ENCODE peak calls at places on chromosomes 6 and 20, in eight cellular contexts. M is uterus, I is fibroblast of mammary gland, L is ovary, F is heart left ventricle, V is astrocyte, X is astrocyte of the spinal cord, C is right atrium auricular region. N is an unnamed sample.

GRCh38 chr20:38079353-38079752 is 45.8 kb downstream of the RPRD1B start:
- DNase-seq in M (no peak), I (no peak), L (no peak), F (no peak), V (no peak), X (no peak), C (no peak), N (no peak)

GRCh38 chr6:133833905-133834304 is 55.0 kb upstream of the TCF21 start:
- DNase-seq in M (no peak), I (peak), L (peak), F (peak), V (no peak), X (no peak), C (no peak), N (no peak)

GRCh38 chr6:136526196-136526930 is 23.9 kb downstream of the MAP7 start:
- DNase-seq in M (peak), I (peak), L (peak), F (peak), V (peak), X (peak), C (peak), N (no peak)

GRCh38 chr6:8027965-8028651 is 36.1 kb downstream of the BLOC1S5 start:
- DNase-seq in M (no peak), I (peak), L (no peak), F (no peak), V (peak), X (no peak), C (no peak), N (no peak)

GRCh38 chr20:50198211-50198666 is 7.6 kb downstream of the CEBPB start:
- DNase-seq in M (no peak), I (no peak), L (peak), F (no peak), V (no peak), X (no peak), C (no peak), N (no peak)

GRCh38 chr6:134267917-134268361 is 50.0 kb downstream of the SGK1 start:
- DNase-seq in M (peak), I (no peak), L (no peak), F (peak), V (no peak), X (no peak), C (no peak), N (no peak)

GRCh38 chr20:10954137-10954840 is 280.5 kb upstream of the JAG1 start:
- DNase-seq in M (no peak), I (no peak), L (no peak), F (no peak), V (peak), X (peak), C (no peak), N (no peak)

GRCh38 chr6:145327497-145328055 is 407.7 kb downstream of the EPM2A start:
- DNase-seq in M (no peak), I (no peak), L (no peak), F (no peak), V (no peak), X (no peak), C (no peak), N (no peak)

GRCh38 chr6:165186041-165186440 is 123.4 kb downstream of the C6orf118 start:
- DNase-seq in M (no peak), I (peak), L (no peak), F (no peak), V (peak), X (no peak), C (no peak), N (no peak)

GRCh38 chr20:9204979-9205378 is 136.1 kb downstream of the PLCB4 start:
- DNase-seq in M (no peak), I (no peak), L (no peak), F (no peak), V (no peak), X (no peak), C (no peak), N (no peak)

GRCh38 chr6:166415306-166415705 is 32.6 kb upstream of the MPC1 start:
- DNase-seq in M (no peak), I (no peak), L (no peak), F (no peak), V (no peak), X (no peak), C (no peak), N (no peak)

GRCh38 chr6:163412345-163412744 is 2.2 kb upstream of the QKI start:
- DNase-seq in M (no peak), I (no peak), L (no peak), F (no peak), V (no peak), X (no peak), C (no peak), N (no peak)

GRCh38 chr6:1952726-1953360 is 292.6 kb downstream of the GMDS start:
- DNase-seq in M (no peak), I (peak), L (no peak), F (no peak), V (peak), X (peak), C (no peak), N (no peak)

GRCh38 chr20:19661717-19662637 is 96.1 kb upstream of the RIN2 start:
- DNase-seq in M (peak), I (peak), L (peak), F (peak), V (peak), X (peak), C (peak), N (peak)

GRCh38 chr6:70503813-70504465 is 62.8 kb upstream of the SDHAF4 start:
- DNase-seq in M (no peak), I (no peak), L (no peak), F (no peak), V (no peak), X (no peak), C (no peak), N (no peak)

GRCh38 chr20:61417221-61417941 is 165.3 kb downstream of the CDH4 start:
- DNase-seq in M (no peak), I (no peak), L (no peak), F (no peak), V (no peak), X (no peak), C (no peak), N (no peak)

GRCh38 chr20:47502801-47503239 is 1.1 kb downstream of the NCOA3 start:
- DNase-seq in M (no peak), I (peak), L (no peak), F (no peak), V (peak), X (peak), C (no peak), N (no peak)

GRCh38 chr6:167786859-167787675 is 39.6 kb upstream of the AFDN start:
- DNase-seq in M (no peak), I (no peak), L (no peak), F (no peak), V (no peak), X (no peak), C (peak), N (no peak)

GRCh38 chr6:53593001-53593488 is 48.1 kb upstream of the GCLC start:
- DNase-seq in M (no peak), I (peak), L (no peak), F (no peak), V (peak), X (peak), C (no peak), N (no peak)

GRCh38 chr6:46749731-46750130 is 3.0 kb downstream of the ANKRD66 start:
- DNase-seq in M (no peak), I (no peak), L (no peak), F (no peak), V (no peak), X (no peak), C (no peak), N (no peak)

GRCh38 chr6:27672113-27672799 is 199.4 kb upstream of the ZNF184 start:
- DNase-seq in M (no peak), I (peak), L (no peak), F (no peak), V (peak), X (peak), C (no peak), N (no peak)

GRCh38 chr6:33764036-33764435 is 17.3 kb upstream of the IP6K3 start:
- DNase-seq in M (no peak), I (no peak), L (no peak), F (no peak), V (no peak), X (no peak), C (no peak), N (no peak)

GRCh38 chr6:149216459-149216858 is 101.1 kb upstream of the TAB2 start:
- DNase-seq in M (no peak), I (no peak), L (no peak), F (no peak), V (no peak), X (no peak), C (no peak), N (no peak)

GRCh38 chr6:140230282-140230681 is 855.8 kb upstream of the CITED2 start:
- DNase-seq in M (no peak), I (no peak), L (no peak), F (no peak), V (no peak), X (no peak), C (no peak), N (no peak)

GRCh38 chr6:129105035-129105434 is 222.1 kb downstream of the LAMA2 start:
- DNase-seq in M (no peak), I (no peak), L (no peak), F (no peak), V (no peak), X (peak), C (no peak), N (no peak)

GRCh38 chr6:89555751-89556150 is 82.8 kb downstream of the LYRM2 start:
- DNase-seq in M (no peak), I (no peak), L (no peak), F (no peak), V (no peak), X (no peak), C (no peak), N (no peak)

GRCh38 chr6:156102129-156102528 is 646.5 kb upstream of the NOX3 start:
- DNase-seq in M (no peak), I (no peak), L (no peak), F (no peak), V (no peak), X (no peak), C (no peak), N (no peak)

GRCh38 chr6:148464319-148465010 is 121.8 kb downstream of the SASH1 start:
- DNase-seq in M (peak), I (peak), L (peak), F (peak), V (peak), X (peak), C (peak), N (peak)

GRCh38 chr20:62114894-62115293 is 7.4 kb upstream of the LSM14B start:
- DNase-seq in M (no peak), I (no peak), L (no peak), F (no peak), V (no peak), X (no peak), C (no peak), N (no peak)

GRCh38 chr6:34973547-34974248 is 84.6 kb downstream of the ANKS1A start:
- DNase-seq in M (no peak), I (no peak), L (no peak), F (no peak), V (no peak), X (no peak), C (no peak), N (no peak)

GRCh38 chr20:44601801-44602204 is 19.4 kb downstream of the PKIG start:
- DNase-seq in M (peak), I (peak), L (peak), F (peak), V (peak), X (peak), C (peak), N (no peak)

GRCh38 chr6:77609106-77609505 is 43.7 kb upstream of the MEI4 start:
- DNase-seq in M (no peak), I (no peak), L (no peak), F (no peak), V (no peak), X (no peak), C (no peak), N (no peak)

GRCh38 chr20:54106162-54106561 is 35.8 kb upstream of the BCAS1 start:
- DNase-seq in M (no peak), I (no peak), L (no peak), F (no peak), V (no peak), X (no peak), C (no peak), N (no peak)

GRCh38 chr20:40390654-40391053 is 298.4 kb downstream of the MAFB start:
- DNase-seq in M (no peak), I (no peak), L (no peak), F (no peak), V (no peak), X (no peak), C (no peak), N (no peak)

GRCh38 chr6:167552961-167553360 is 228.1 kb downstream of the TTLL2 start:
- DNase-seq in M (no peak), I (no peak), L (no peak), F (no peak), V (no peak), X (no peak), C (no peak), N (no peak)

GRCh38 chr20:48613926-48614325 is 213.9 kb downstream of the PREX1 start:
- DNase-seq in M (no peak), I (no peak), L (peak), F (no peak), V (no peak), X (no peak), C (no peak), N (no peak)

GRCh38 chr6:56547687-56548086 is 95.0 kb downstream of the DST start:
- DNase-seq in M (no peak), I (no peak), L (no peak), F (no peak), V (no peak), X (no peak), C (no peak), N (no peak)

GRCh38 chr6:70668499-70668812 is 773 bp downstream of the SMAP1 start:
- DNase-seq in M (no peak), I (no peak), L (no peak), F (no peak), V (no peak), X (no peak), C (no peak), N (no peak)

GRCh38 chr6:19413323-19413722 is 423.8 kb upstream of the ID4 start:
- DNase-seq in M (no peak), I (peak), L (no peak), F (no peak), V (peak), X (peak), C (no peak), N (no peak)

GRCh38 chr6:14903176-14904088 is 342.4 kb upstream of the JARID2 start:
- DNase-seq in M (no peak), I (no peak), L (no peak), F (no peak), V (no peak), X (no peak), C (no peak), N (no peak)

GRCh38 chr6:14906621-14907020 is 339.2 kb upstream of the JARID2 start:
- DNase-seq in M (no peak), I (no peak), L (no peak), F (no peak), V (no peak), X (no peak), C (no peak), N (no peak)

GRCh38 chr6:14910692-14911547 is 334.9 kb upstream of the JARID2 start:
- DNase-seq in M (no peak), I (peak), L (no peak), F (peak), V (no peak), X (no peak), C (no peak), N (peak)

GRCh38 chr6:14900919-14901318 is 344.9 kb upstream of the JARID2 start:
- DNase-seq in M (no peak), I (no peak), L (no peak), F (no peak), V (no peak), X (no peak), C (no peak), N (no peak)

GRCh38 chr6:14905201-14905600 is 340.7 kb upstream of the JARID2 start:
- DNase-seq in M (no peak), I (no peak), L (no peak), F (no peak), V (no peak), X (no peak), C (no peak), N (no peak)
- TF ChIP-seq CTCF in M (no peak), I (no peak), L (no peak), F (no peak), V (no peak), X (no peak), C (no peak), N (no peak)

GRCh38 chr6:105433723-105434122 is 30.8 kb upstream of the PREP start:
- DNase-seq in M (no peak), I (no peak), L (no peak), F (no peak), V (no peak), X (no peak), C (no peak), N (no peak)

GRCh38 chr6:105429676-105430075 is 26.8 kb upstream of the PREP start:
- DNase-seq in M (no peak), I (peak), L (no peak), F (no peak), V (peak), X (no peak), C (no peak), N (no peak)

GRCh38 chr6:105432797-105433196 is 29.9 kb upstream of the PREP start:
- DNase-seq in M (no peak), I (peak), L (no peak), F (no peak), V (peak), X (peak), C (no peak), N (no peak)

GRCh38 chr6:105430685-105431084 is 27.8 kb upstream of the PREP start:
- DNase-seq in M (no peak), I (peak), L (no peak), F (no peak), V (no peak), X (no peak), C (no peak), N (no peak)

GRCh38 chr6:105431226-105431625 is 28.3 kb upstream of the PREP start:
- DNase-seq in M (no peak), I (peak), L (no peak), F (no peak), V (no peak), X (peak), C (no peak), N (no peak)
- TF ChIP-seq CTCF in M (peak), I (peak), L (no peak), F (peak), V (peak), X (peak), C (peak), N (no peak)

GRCh38 chr6:142045380-142046270 is 87.1 kb upstream of the GJE1 start:
- DNase-seq in M (no peak), I (peak), L (no peak), F (no peak), V (no peak), X (peak), C (no peak), N (no peak)
- TF ChIP-seq CTCF in M (no peak), I (peak), L (no peak), F (no peak), V (peak), X (peak), C (no peak), N (no peak)

DNA sequence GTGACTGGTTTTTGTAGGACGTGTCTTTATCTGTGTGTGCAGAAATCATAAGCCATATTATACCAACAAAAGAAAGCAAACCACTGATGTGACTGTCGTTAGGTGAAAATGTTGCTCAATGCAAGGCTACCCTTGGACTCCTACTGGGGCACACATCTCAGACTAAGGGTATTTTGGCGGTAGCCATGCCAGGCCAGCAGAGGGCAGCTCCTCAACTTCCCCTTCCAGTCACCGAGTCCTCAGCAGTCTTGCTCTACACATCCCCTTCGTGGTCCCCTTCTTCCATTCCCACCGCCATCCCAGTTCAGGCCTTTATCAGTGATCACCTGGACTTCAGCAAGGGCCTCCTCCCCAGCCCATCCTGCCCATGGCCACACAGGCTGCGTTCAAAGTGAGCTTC is 113.7 kb upstream of the GGTLC1 start:
- DNase-seq in M (no peak), I (peak), L (no peak), F (no peak), V (no peak), X (no peak), C (no peak), N (no peak)
- TF ChIP-seq CTCF in M (no peak), I (no peak), L (no peak), F (no peak), V (peak), X (peak), C (peak), N (no peak)

GRCh38 chr6:44593539-44593944 is 206.0 kb downstream of the CDC5L start:
- DNase-seq in M (no peak), I (peak), L (no peak), F (peak), V (peak), X (peak), C (peak), N (no peak)
- TF ChIP-seq CTCF in M (no peak), I (peak), L (no peak), F (peak), V (peak), X (peak), C (peak), N (no peak)

DNA sequence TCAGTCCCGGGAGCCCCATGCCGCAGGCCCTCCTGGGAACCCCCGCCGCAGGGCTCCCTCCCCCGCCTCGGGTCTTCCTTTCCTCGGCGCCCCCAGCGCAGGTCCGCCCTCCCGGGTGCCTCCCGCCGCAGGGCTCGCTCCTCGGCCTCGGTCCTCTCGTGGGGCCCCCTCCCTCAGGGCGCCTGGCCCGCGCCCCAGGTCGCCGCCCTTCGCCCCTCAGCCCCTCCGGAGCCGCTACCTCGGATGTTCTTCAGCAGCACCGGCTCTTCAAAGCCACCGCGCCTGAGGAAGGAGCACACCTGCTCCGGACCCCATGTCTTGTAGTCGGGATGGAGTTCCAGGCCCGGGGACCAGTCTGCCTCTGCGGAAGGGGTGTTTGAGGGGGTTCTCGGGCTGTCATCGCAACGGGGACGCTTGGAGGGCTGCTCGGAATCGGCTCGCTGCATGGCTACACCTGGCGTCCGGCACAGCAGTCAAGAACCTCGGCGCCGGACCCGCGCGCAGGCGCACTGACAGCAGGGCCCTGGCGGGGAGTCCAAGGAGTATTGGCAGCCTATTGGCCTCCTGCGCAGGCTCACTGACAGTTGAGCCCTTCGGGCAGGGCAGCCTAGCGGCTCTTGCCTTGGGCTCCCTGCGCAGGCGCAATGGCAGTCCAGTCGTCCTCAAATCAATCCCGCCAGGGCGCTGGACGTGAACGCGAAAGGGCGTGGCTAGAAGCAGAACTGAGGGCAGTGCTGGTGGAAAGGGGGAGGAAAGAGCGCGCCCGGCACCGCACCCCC is at the start of gene SAMHD1:
- DNase-seq in M (peak), I (peak), L (peak), F (peak), V (peak), X (peak), C (peak), N (peak)
- TF ChIP-seq CTCF in M (peak), I (no peak), L (no peak), F (no peak), V (no peak), X (no peak), C (peak), N (no peak)

DNA sequence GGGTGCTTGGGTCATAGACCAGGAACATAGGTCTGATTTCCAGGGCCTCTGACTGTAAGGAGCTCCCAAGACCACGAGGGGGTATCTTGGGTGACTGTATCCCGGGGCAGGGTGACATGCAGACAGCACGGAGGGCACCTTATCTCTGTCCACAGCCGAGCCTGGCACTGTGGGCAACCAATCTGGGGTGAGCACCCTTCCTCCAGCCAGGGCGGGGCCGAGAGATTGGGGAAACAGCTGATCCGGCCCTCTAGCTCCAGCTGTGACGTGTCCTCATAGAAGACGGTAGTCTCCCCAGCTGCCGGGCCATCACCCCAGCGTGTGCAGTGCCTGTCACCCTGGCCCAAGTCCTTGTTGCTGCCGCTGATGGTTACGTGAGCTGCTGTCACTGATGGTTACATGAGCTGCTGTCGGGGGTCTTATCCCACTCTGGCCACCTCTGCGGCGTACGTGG is 139.6 kb upstream of the RNF24 start:
- DNase-seq in M (no peak), I (no peak), L (peak), F (no peak), V (no peak), X (no peak), C (no peak), N (no peak)
- TF ChIP-seq CTCF in M (no peak), I (no peak), L (no peak), F (no peak), V (no peak), X (no peak), C (no peak), N (no peak)

N was measured in activated B cell treated with CpG ODN at 0.5 μM for 24 hours.